ENCODE peak calls at places on chromosome 9, in eight cellular contexts. U, N, W, D, H, T, O and J are unnamed samples.

GRCh38 chr9:20811872-20812271 is 127.8 kb downstream of the FOCAD start:
- DNase-seq in U (no peak), N (no peak), W (no peak), D (no peak), H (no peak), T (no peak), O (no peak), J (no peak)

GRCh38 chr9:80376180-80376579 is 804.4 kb downstream of the TLE4 start:
- DNase-seq in U (no peak), N (no peak), W (no peak), D (no peak), H (no peak), T (no peak), O (no peak), J (no peak)

GRCh38 chr9:21616082-21616778 is 134.1 kb upstream of the IFNE start:
- DNase-seq in U (no peak), N (peak), W (no peak), D (peak), H (no peak), T (no peak), O (no peak), J (no peak)

GRCh38 chr9:8332296-8332695 is 532.7 kb upstream of the DMAC1 start:
- DNase-seq in U (no peak), N (no peak), W (no peak), D (no peak), H (no peak), T (no peak), O (no peak), J (no peak)

GRCh38 chr9:20355022-20355421 is 267.3 kb downstream of the MLLT3 start:
- DNase-seq in U (no peak), N (peak), W (no peak), D (no peak), H (no peak), T (no peak), O (no peak), J (no peak)

GRCh38 chr9:114110180-114110579 is 11.1 kb upstream of the KIF12 start:
- DNase-seq in U (no peak), N (peak), W (no peak), D (peak), H (no peak), T (no peak), O (no peak), J (no peak)

GRCh38 chr9:73080110-73080683 is 71.5 kb upstream of the ANXA1 start:
- DNase-seq in U (no peak), N (no peak), W (no peak), D (no peak), H (no peak), T (no peak), O (no peak), J (no peak)

GRCh38 chr9:5626727-5627634 is 1.9 kb upstream of the RIC1 start:
- DNase-seq in U (no peak), N (peak), W (no peak), D (no peak), H (no peak), T (no peak), O (peak), J (peak)

GRCh38 chr9:36939655-36940578 is 94.2 kb downstream of the PAX5 start:
- DNase-seq in U (no peak), N (no peak), W (no peak), D (no peak), H (no peak), T (no peak), O (no peak), J (no peak)

GRCh38 chr9:23826120-23826629 is at the start of gene ELAVL2:
- DNase-seq in U (peak), N (peak), W (peak), D (peak), H (no peak), T (peak), O (no peak), J (peak)

GRCh38 chr9:76603448-76603895 is 144.5 kb downstream of the GCNT1 start:
- DNase-seq in U (no peak), N (no peak), W (no peak), D (no peak), H (no peak), T (no peak), O (no peak), J (no peak)

GRCh38 chr9:133533878-133534277 is 626 bp upstream of the ADAMTSL2 start:
- DNase-seq in U (no peak), N (peak), W (no peak), D (no peak), H (no peak), T (no peak), O (no peak), J (no peak)

GRCh38 chr9:19935422-19935821 is 146.6 kb upstream of the SLC24A2 start:
- DNase-seq in U (no peak), N (no peak), W (no peak), D (no peak), H (no peak), T (no peak), O (no peak), J (no peak)

GRCh38 chr9:34783951-34784487 is 74.1 kb upstream of the CCL21 start:
- DNase-seq in U (no peak), N (no peak), W (no peak), D (no peak), H (no peak), T (no peak), O (no peak), J (no peak)

GRCh38 chr9:129027224-129027684 is 877 bp downstream of the SH3GLB2 start:
- DNase-seq in U (no peak), N (no peak), W (no peak), D (no peak), H (no peak), T (no peak), O (no peak), J (no peak)

GRCh38 chr9:104075801-104076753 is 18.0 kb upstream of the SMC2 start:
- DNase-seq in U (no peak), N (no peak), W (no peak), D (no peak), H (no peak), T (no peak), O (no peak), J (no peak)

GRCh38 chr9:106286249-106286648 is 576.7 kb upstream of the ZNF462 start:
- DNase-seq in U (no peak), N (no peak), W (peak), D (no peak), H (no peak), T (peak), O (no peak), J (no peak)

GRCh38 chr9:127567119-127567897 is 44.8 kb upstream of the STXBP1 start:
- DNase-seq in U (peak), N (no peak), W (peak), D (no peak), H (no peak), T (no peak), O (no peak), J (no peak)

GRCh38 chr9:120693609-120694008 is 20.7 kb downstream of the MEGF9 start:
- DNase-seq in U (no peak), N (no peak), W (no peak), D (no peak), H (no peak), T (no peak), O (no peak), J (no peak)

GRCh38 chr9:109276469-109277440 is 44.1 kb downstream of the EPB41L4B start:
- DNase-seq in U (no peak), N (no peak), W (no peak), D (no peak), H (no peak), T (no peak), O (no peak), J (no peak)

GRCh38 chr9:131676431-131676972 is 63.4 kb downstream of the RAPGEF1 start:
- DNase-seq in U (no peak), N (no peak), W (no peak), D (no peak), H (no peak), T (no peak), O (peak), J (no peak)

GRCh38 chr9:3894764-3895163 is 369.0 kb upstream of the RFX3 start:
- DNase-seq in U (no peak), N (peak), W (no peak), D (no peak), H (no peak), T (no peak), O (no peak), J (no peak)

GRCh38 chr9:14652729-14653377 is 40.4 kb downstream of the ZDHHC21 start:
- DNase-seq in U (no peak), N (no peak), W (no peak), D (no peak), H (no peak), T (peak), O (no peak), J (no peak)

GRCh38 chr9:104993291-104993963 is 65.5 kb upstream of the ABCA1 start:
- DNase-seq in U (peak), N (no peak), W (peak), D (peak), H (no peak), T (peak), O (peak), J (no peak)

GRCh38 chr9:115254217-115254616 is 136.3 kb upstream of the TNC start:
- DNase-seq in U (no peak), N (no peak), W (no peak), D (no peak), H (no peak), T (no peak), O (no peak), J (no peak)

GRCh38 chr9:137986268-137987099 is 108.9 kb downstream of the CACNA1B start:
- DNase-seq in U (no peak), N (no peak), W (no peak), D (no peak), H (no peak), T (no peak), O (peak), J (no peak)

GRCh38 chr9:69572611-69573010 is 99.6 kb downstream of the APBA1 start:
- DNase-seq in U (no peak), N (peak), W (no peak), D (no peak), H (no peak), T (no peak), O (no peak), J (no peak)

GRCh38 chr9:70813141-70813540 is 308.3 kb downstream of the TRPM3 start:
- DNase-seq in U (no peak), N (no peak), W (no peak), D (no peak), H (no peak), T (no peak), O (no peak), J (no peak)

GRCh38 chr9:22112870-22113846 is 104.1 kb upstream of the CDKN2B start:
- DNase-seq in U (no peak), N (no peak), W (no peak), D (no peak), H (no peak), T (no peak), O (no peak), J (no peak)

GRCh38 chr9:31601666-31602065 is 782.8 kb upstream of the ACO1 start:
- DNase-seq in U (no peak), N (no peak), W (no peak), D (no peak), H (no peak), T (no peak), O (no peak), J (no peak)

GRCh38 chr9:129258823-129259301 is 80.8 kb upstream of the IER5L start:
- DNase-seq in U (no peak), N (no peak), W (no peak), D (no peak), H (no peak), T (no peak), O (no peak), J (no peak)

GRCh38 chr9:83242066-83242465 is 179.1 kb upstream of the RASEF start:
- DNase-seq in U (no peak), N (no peak), W (no peak), D (no peak), H (no peak), T (no peak), O (no peak), J (no peak)

GRCh38 chr9:110764006-110764405 is 95.4 kb downstream of the MUSK start:
- DNase-seq in U (no peak), N (no peak), W (no peak), D (no peak), H (no peak), T (no peak), O (no peak), J (no peak)

GRCh38 chr9:130288926-130289705 is 23.6 kb downstream of the HMCN2 start:
- DNase-seq in U (no peak), N (no peak), W (no peak), D (no peak), H (no peak), T (no peak), O (no peak), J (no peak)

GRCh38 chr9:114289571-114290481 is 33.1 kb upstream of the ORM1 start:
- DNase-seq in U (no peak), N (no peak), W (no peak), D (no peak), H (no peak), T (no peak), O (peak), J (no peak)

GRCh38 chr9:15469406-15469805 is 41.4 kb downstream of the PSIP1 start:
- DNase-seq in U (no peak), N (no peak), W (no peak), D (no peak), H (no peak), T (no peak), O (no peak), J (no peak)

GRCh38 chr9:77616191-77616590 is 31.9 kb downstream of the GNA14 start:
- DNase-seq in U (no peak), N (no peak), W (no peak), D (no peak), H (no peak), T (no peak), O (no peak), J (no peak)